ENCODE peak calls at places on chromosomes 16 and 17, in ten cellular contexts. X, R, A, T, M, I, G, F, W and V are unnamed samples.

GRCh38 chr17:33218657-33219298 is 74.3 kb downstream of the ASIC2 start:
- DNase-seq in I (no peak), R (no peak), X (no peak), T (no peak), M (no peak), F (no peak), W (no peak), A (no peak), G (no peak), V (no peak)

GRCh38 chr16:67760206-67760605 is 41.1 kb upstream of the GFOD2 start:
- DNase-seq in I (no peak), G (no peak), X (no peak), T (no peak), M (no peak), R (no peak), W (no peak), F (no peak), A (no peak), V (no peak)

GRCh38 chr16:85608887-85609286 is 4.2 kb upstream of the GSE1 start:
- DNase-seq in W (no peak), M (no peak), A (no peak), R (no peak), F (no peak), G (no peak), T (no peak), X (no peak), I (no peak), V (no peak)

GRCh38 chr17:35809855-35810461 is 674 bp downstream of the TAF15 start:
- DNase-seq in A (no peak), G (no peak), W (no peak), F (no peak), M (no peak), I (no peak), T (peak), X (no peak), R (no peak), V (no peak)

GRCh38 chr17:50637829-50638571 is 3.3 kb downstream of the ABCC3 start:
- DNase-seq in X (no peak), R (no peak), F (no peak), A (no peak), T (no peak), M (no peak), G (no peak), W (no peak), I (no peak), V (no peak)

GRCh38 chr16:74216319-74216718 is 80.3 kb upstream of the PSMD7 start:
- DNase-seq in A (no peak), R (no peak), M (no peak), G (no peak), I (no peak), W (no peak), T (no peak), X (no peak), F (no peak), V (no peak)

GRCh38 chr17:74882517-74883240 is 9.9 kb upstream of the FDXR start:
- DNase-seq in X (no peak), A (no peak), W (no peak), M (no peak), F (no peak), R (no peak), I (no peak), G (no peak), T (no peak), V (no peak)

GRCh38 chr17:4389079-4389478 is 22.6 kb upstream of the UBE2G1 start:
- DNase-seq in W (no peak), T (no peak), A (no peak), I (no peak), R (no peak), X (no peak), G (no peak), F (peak), M (peak), V (peak)

GRCh38 chr17:55693244-55694216 is 29.1 kb downstream of the TMEM100 start:
- DNase-seq in G (no peak), F (no peak), X (peak), T (no peak), W (peak), R (no peak), A (no peak), M (peak), I (no peak), V (no peak)

GRCh38 chr17:81514485-81514734 is 1.8 kb upstream of the ACTG1 start:
- DNase-seq in T (no peak), I (no peak), X (no peak), F (no peak), W (no peak), R (no peak), G (no peak), A (no peak), M (no peak), V (no peak)
- H3K4me3 ChIP-seq in T (no peak), I (peak), X (peak), F (peak), W (peak), R (peak), G (peak), A (peak), M (peak), V (peak)

DNA sequence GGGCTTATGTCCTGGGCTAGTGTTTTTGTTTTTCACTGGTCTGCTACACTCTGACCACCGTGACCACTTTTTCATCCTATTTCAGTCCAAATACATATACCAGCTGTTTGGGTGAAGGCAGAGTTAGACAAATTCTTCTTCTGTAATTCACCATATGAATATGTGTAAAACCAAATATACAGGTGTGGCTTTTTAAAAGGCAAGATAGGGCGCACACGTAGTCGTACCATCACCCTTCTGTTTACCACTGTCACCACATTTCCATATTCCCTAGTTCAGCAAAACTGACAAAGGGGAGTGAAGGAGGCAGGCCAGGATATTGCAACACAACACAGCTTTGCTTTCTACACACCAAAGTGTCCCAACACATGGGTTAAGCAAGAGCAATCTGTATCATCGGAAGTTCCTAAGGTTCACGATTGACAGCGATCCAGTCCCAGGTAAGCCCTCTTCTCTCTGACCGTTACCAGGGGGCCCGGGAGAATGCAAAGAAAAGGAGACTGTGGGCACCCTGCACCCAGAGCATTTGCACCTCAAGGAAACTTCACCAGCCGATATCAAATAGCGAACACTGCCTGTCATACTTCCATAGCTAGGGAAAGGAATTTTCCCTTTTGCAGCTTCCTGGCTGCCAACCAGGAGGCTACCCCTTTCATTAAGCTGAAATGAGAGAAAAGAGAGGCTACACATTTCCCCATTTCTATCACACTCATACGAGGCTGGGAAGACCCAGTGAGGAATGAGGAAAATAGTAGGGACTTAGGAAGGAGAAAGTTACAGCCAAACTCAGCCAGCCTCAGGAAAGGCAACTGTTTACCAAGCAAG is 23.1 kb downstream of the CREBBP start:
- DNase-seq in W (peak), F (no peak), T (no peak), A (no peak), G (no peak), M (no peak), X (peak), R (no peak), I (no peak), V (no peak)
- TF ChIP-seq POLR2AphosphoS5 in W (no peak), F (no peak), T (no peak), A (no peak), G (no peak), M (peak), X (peak), R (no peak), I (peak), V (no peak)

DNA sequence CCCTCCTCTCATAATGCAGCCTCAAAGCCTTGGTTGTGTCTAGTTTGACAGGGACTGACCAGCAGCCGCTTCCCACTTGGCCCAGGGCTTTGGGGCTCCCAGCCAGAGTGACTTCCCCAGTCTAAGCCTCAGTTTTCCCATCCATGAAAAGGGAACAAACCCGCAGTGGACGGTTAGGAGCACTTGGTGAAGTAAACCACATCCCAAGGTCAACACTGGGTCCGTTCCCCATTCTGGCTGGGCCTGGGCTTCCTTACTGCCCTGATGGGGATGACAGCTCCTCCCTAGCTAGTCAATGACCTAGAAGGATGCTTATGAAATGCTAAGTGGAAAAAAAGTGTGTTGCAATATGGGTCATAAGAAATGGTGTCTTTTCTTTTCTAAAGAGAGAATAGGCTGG is 19.1 kb downstream of the SOCS1 start:
- DNase-seq in M (no peak), T (no peak), A (no peak), R (no peak), I (no peak), F (no peak), X (no peak), W (no peak), G (no peak), V (no peak)
- H3K4me3 ChIP-seq in M (no peak), T (no peak), A (no peak), R (no peak), I (no peak), F (no peak), X (no peak), W (no peak), G (no peak), V (no peak)

GRCh38 chr17:77959216-77959925 is 868 bp downstream of the TNRC6C start:
- DNase-seq in G (no peak), X (no peak), R (no peak), W (peak), T (no peak), F (peak), I (peak), M (peak), A (no peak), V (peak)

GRCh38 chr17:77961741-77962140 is 3.2 kb downstream of the TNRC6C start:
- DNase-seq in M (no peak), F (no peak), R (no peak), A (no peak), W (no peak), X (no peak), G (no peak), T (no peak), I (no peak), V (no peak)

GRCh38 chr17:77957869-77958715 is at the start of gene TNRC6C:
- DNase-seq in M (peak), W (peak), X (peak), I (peak), R (peak), T (peak), G (peak), A (peak), F (peak), V (peak)

GRCh38 chr17:77958716-77959215 is 263 bp downstream of the TNRC6C start:
- DNase-seq in G (no peak), M (no peak), X (no peak), T (no peak), R (no peak), W (no peak), I (no peak), F (no peak), A (no peak), V (no peak)

GRCh38 chr17:77959926-77960521 is 1.5 kb downstream of the TNRC6C start:
- DNase-seq in W (no peak), R (no peak), M (no peak), A (no peak), I (no peak), X (no peak), G (no peak), T (peak), F (peak), V (no peak)
- TF ChIP-seq POLR2AphosphoS5 in W (no peak), R (no peak), M (no peak), A (no peak), I (no peak), X (peak), G (no peak), T (no peak), F (peak), V (peak)

DNA sequence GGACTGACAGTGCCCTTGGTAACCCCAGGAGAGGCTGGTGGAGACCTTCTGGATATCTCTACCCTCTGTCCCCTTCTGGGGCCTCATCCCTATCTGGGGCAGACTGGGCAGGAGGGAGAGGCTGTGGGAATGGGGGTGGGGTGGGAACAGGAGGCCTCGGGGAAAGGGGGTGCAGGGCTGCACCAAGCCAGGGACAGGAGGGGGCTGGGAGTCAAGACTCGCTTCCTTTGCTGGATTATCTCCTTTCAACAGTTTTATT is 24.8 kb downstream of the G6PC3 start:
- DNase-seq in F (no peak), T (no peak), R (no peak), I (no peak), G (no peak), M (no peak), W (no peak), X (no peak), A (no peak), V (no peak)
- H3K4me3 ChIP-seq in F (peak), T (no peak), R (no peak), I (peak), G (peak), M (peak), W (no peak), X (peak), A (no peak), V (no peak)

GRCh38 chr16:56451753-56452689 is 667 bp downstream of the OGFOD1 start:
- DNase-seq in M (no peak), F (peak), I (no peak), W (peak), R (no peak), T (peak), X (no peak), A (no peak), G (peak), V (peak)

GRCh38 chr16:56450275-56450889 is 750 bp downstream of the NUDT21 start:
- DNase-seq in X (no peak), I (no peak), F (peak), W (no peak), R (no peak), G (no peak), T (peak), M (no peak), A (no peak), V (no peak)

GRCh38 chr16:56448005-56448404 is 3.1 kb downstream of the NUDT21 start:
- DNase-seq in W (no peak), R (no peak), A (no peak), M (no peak), I (no peak), X (no peak), F (no peak), G (no peak), T (no peak), V (no peak)

GRCh38 chr16:56450901-56451752 is at the start of the genes NUDT21 and OGFOD1:
- DNase-seq in M (peak), T (peak), A (peak), G (peak), R (peak), X (peak), I (peak), W (peak), F (peak), V (peak)
- TF ChIP-seq POLR2AphosphoS5 in M (peak), T (peak), A (peak), G (peak), R (peak), X (peak), I (peak), W (peak), F (peak), V (peak)

GRCh38 chr16:81238296-81239011 is at the start of gene BCO1:
- DNase-seq in F (peak), A (no peak), G (no peak), M (peak), T (peak), X (no peak), R (no peak), W (peak), I (no peak), V (peak)
- H3K4me3 ChIP-seq in F (peak), A (no peak), G (peak), M (peak), T (no peak), X (peak), R (peak), W (no peak), I (peak), V (peak)

GRCh38 chr16:31204871-31205666 is 2.5 kb upstream of the PYCARD start:
- DNase-seq in I (no peak), M (no peak), A (no peak), G (no peak), R (no peak), W (no peak), T (no peak), X (no peak), F (no peak), V (no peak)

GRCh38 chr16:31200821-31201510 is 1.6 kb downstream of the PYCARD start:
- DNase-seq in I (no peak), W (no peak), G (no peak), X (no peak), R (no peak), A (no peak), T (no peak), F (no peak), M (no peak), V (no peak)

GRCh38 chr16:31199430-31200041 is 3.0 kb downstream of the PYCARD start:
- DNase-seq in T (no peak), I (no peak), A (no peak), X (no peak), F (no peak), M (no peak), R (no peak), W (no peak), G (no peak), V (no peak)

GRCh38 chr16:31201511-31202401 is 804 bp downstream of the PYCARD start:
- DNase-seq in T (no peak), F (peak), I (peak), R (no peak), X (no peak), A (no peak), M (peak), W (peak), G (no peak), V (no peak)

GRCh38 chr16:31202402-31203385 is at the start of gene PYCARD:
- DNase-seq in F (peak), T (peak), G (no peak), R (no peak), W (peak), M (peak), X (peak), A (no peak), I (peak), V (peak)
- TF ChIP-seq POLR2AphosphoS5 in F (no peak), T (no peak), G (no peak), R (no peak), W (peak), M (peak), X (no peak), A (no peak), I (no peak), V (no peak)

DNA sequence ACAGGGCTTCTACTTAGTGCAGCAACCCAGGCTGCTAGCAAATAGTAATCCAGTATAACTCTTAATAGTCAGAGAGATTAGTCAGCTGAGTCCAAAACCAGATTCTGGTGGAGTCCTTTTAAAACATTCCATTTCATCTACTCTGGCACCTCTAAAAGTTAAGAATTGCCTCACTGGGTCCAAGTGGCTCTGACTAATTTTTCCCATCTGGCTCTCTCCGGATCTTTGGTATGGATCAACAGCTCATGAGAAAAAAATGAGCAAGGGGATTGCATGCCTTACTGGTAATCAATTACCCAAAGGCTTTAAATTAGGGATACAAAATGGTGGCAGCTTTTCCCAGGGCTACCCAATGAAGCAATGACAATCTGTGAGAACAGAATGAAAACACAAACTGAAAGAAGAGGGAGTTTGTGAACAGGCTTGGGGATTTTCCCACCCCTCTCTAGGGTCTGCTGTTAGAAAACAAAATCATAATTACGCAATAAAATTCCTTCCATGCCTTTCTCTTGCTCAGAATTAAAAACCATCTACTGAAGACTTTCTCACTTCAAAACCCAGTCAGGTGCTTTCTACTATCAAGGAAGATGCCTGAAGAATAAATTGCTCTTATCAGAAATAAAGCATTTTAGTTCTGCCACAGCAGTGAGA is 84.6 kb upstream of the PMFBP1 start:
- DNase-seq in A (no peak), X (peak), G (no peak), M (no peak), W (no peak), R (no peak), F (no peak), I (no peak), T (no peak), V (no peak)
- H3K4me3 ChIP-seq in A (no peak), X (no peak), G (no peak), M (no peak), W (no peak), R (no peak), F (no peak), I (no peak), T (no peak), V (no peak)